ENCODE peak calls at places on chromosome 16, in nine cellular contexts. U, I, R, M, N, J, F, X and H are unnamed samples. For H3K4me1 and H3K36me3, the result is how much of the 10 kb centered on the place peaks cover.

GRCh38 chr16:66486773-66487579 is 59.9 kb downstream of the BEAN1 start:
- DNase-seq in U (peak), I (no peak), R (peak), M (peak), N (peak), J (peak), F (no peak), X (peak), H (peak)

GRCh38 chr16:67672306-67672705 is 5.7 kb downstream of the C16orf86 start:
- DNase-seq in U (no peak), I (no peak), R (no peak), M (no peak), N (no peak), J (no peak), F (no peak), X (no peak), H (no peak)

GRCh38 chr16:57087003-57087402 is 5.4 kb upstream of the CPNE2 start:
- DNase-seq in U (no peak), I (no peak), R (no peak), M (no peak), N (no peak), J (no peak), F (no peak), X (no peak), H (no peak)

GRCh38 chr16:11121909-11122692 is 133.9 kb downstream of the SOCS1 start:
- DNase-seq in U (no peak), I (no peak), R (no peak), M (no peak), N (no peak), J (peak), F (no peak), X (peak), H (no peak)

GRCh38 chr16:2838928-2839327 is 8.8 kb downstream of the ZG16B start:
- DNase-seq in U (peak), I (no peak), R (peak), M (peak), N (peak), J (peak), F (peak), X (peak), H (peak)

GRCh38 chr16:17476414-17477259 is 5.9 kb upstream of the XYLT1 start:
- DNase-seq in U (peak), I (peak), R (peak), M (peak), N (peak), J (peak), F (no peak), X (peak), H (peak)

GRCh38 chr16:23303685-23304084 is 1.6 kb downstream of the SCNN1B start:
- DNase-seq in U (no peak), I (no peak), R (no peak), M (no peak), N (no peak), J (no peak), F (no peak), X (no peak), H (no peak)

GRCh38 chr16:66335704-66336329 is 30.7 kb upstream of the CDH5 start:
- DNase-seq in U (no peak), I (no peak), R (no peak), M (peak), N (peak), J (no peak), F (no peak), X (peak), H (peak)

GRCh38 chr16:69397821-69398521 is 12.2 kb upstream of the TERF2 start:
- DNase-seq in U (peak), I (peak), R (peak), M (peak), N (peak), J (peak), F (no peak), X (peak), H (peak)

GRCh38 chr16:1002399-1003161 is 21.0 kb downstream of the SOX8 start:
- DNase-seq in U (peak), I (peak), R (peak), M (peak), N (peak), J (no peak), F (no peak), X (peak), H (peak)

GRCh38 chr16:81945665-81946064 is 65.6 kb downstream of the SDR42E1 start:
- DNase-seq in U (no peak), I (no peak), R (no peak), M (peak), N (no peak), J (no peak), F (no peak), X (no peak), H (no peak)

GRCh38 chr16:12628526-12628925 is 175.2 kb downstream of the CPPED1 start:
- DNase-seq in U (no peak), I (no peak), R (no peak), M (no peak), N (no peak), J (no peak), F (no peak), X (peak), H (no peak)

DNA sequence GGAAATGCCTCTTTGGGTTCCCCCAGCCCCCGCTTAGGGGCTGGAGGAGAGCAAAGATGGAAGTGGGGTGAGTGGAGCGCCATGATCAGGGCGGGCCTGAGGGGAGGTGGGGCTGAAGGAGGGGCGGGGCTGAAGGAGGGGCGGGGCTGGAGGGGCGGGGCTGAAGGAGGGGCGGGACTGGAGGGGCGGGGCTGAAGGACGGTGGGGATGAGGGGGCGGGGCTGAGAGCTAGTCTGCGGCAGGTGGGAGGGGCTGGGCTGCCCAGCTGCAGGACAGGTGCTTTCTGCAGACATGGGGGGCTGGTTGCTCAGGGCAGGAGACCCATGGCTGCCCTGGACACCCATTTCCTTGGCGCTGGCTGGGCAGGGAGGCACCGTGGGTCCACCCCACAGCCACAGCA is 39.1 kb upstream of the PABPN1L start:
- DNase-seq in U (no peak), I (no peak), R (no peak), M (no peak), N (no peak), J (peak), F (no peak), X (no peak), H (peak)
- H3K4me1 ChIP-seq in U (under half), I (under half), R (under half), M (under half), N (under half), J (under half), F (under half), X (under half), H (under half)

DNA sequence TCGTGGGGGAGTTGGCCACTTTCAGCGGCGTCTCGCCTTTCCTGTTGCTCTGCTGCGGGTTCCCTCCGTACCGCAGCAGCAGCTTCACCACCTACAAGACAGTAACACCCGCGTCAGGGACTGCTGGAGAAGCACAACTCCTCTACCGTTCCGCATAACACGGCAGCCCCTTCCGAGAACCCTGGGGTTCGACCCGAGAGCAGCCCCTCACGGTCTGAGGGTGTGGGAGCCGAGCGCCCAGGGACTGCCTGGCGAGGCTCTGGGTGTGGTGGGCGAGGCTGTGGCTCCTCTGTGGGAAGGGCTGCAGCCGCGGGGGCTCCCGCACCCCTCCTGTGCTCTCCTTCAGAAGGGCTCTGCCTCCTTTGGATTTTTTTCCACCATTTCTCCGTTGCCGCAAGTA is 68.6 kb downstream of the ZNF778 start:
- DNase-seq in U (no peak), I (no peak), R (no peak), M (no peak), N (no peak), J (no peak), F (no peak), X (no peak), H (no peak)
- H3K36me3 ChIP-seq in U (under half), I (half or more), R (under half), M (half or more), N (under half), J (under half), F (half or more), X (under half), H (under half)

DNA sequence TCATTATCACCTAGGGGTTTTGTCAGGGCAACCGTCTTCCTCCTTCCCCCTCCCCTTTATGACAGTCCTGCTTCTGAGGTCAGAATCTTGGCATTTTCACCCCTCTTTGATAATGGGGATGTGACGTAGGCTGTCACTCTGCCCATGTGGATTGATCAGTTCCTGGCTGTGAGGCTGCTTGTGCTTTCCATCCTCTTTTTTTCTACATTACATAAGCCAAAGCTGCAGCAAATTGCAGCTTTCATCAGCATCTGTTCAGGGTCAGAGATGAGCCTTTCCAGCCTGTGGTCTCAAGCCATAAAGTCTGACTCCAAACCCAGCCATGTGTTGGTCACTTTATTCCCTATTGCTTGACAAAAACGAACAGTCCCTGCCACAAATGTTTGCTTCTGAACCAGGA is 535.1 kb downstream of the CDH11 start:
- DNase-seq in U (no peak), I (no peak), R (no peak), M (no peak), N (peak), J (no peak), F (no peak), X (no peak), H (no peak)
- H2AFZ ChIP-seq in U (no peak), I (no peak), R (no peak), M (no peak), N (no peak), J (no peak), F (peak), X (no peak), H (no peak)

GRCh38 chr16:89352091-89352681 is 134.7 kb downstream of the ZNF778 start:
- DNase-seq in U (peak), I (no peak), R (no peak), M (no peak), N (no peak), J (no peak), F (no peak), X (no peak), H (no peak)

GRCh38 chr16:89351645-89352044 is 134.1 kb downstream of the ZNF778 start:
- DNase-seq in U (no peak), I (no peak), R (no peak), M (no peak), N (no peak), J (no peak), F (no peak), X (no peak), H (no peak)

GRCh38 chr16:89355686-89356085 is 134.7 kb downstream of the ANKRD11 start:
- DNase-seq in U (no peak), I (no peak), R (no peak), M (no peak), N (no peak), J (no peak), F (no peak), X (no peak), H (no peak)

GRCh38 chr16:89355036-89355435 is 135.3 kb downstream of the ANKRD11 start:
- DNase-seq in U (no peak), I (no peak), R (no peak), M (no peak), N (no peak), J (no peak), F (no peak), X (no peak), H (no peak)

DNA sequence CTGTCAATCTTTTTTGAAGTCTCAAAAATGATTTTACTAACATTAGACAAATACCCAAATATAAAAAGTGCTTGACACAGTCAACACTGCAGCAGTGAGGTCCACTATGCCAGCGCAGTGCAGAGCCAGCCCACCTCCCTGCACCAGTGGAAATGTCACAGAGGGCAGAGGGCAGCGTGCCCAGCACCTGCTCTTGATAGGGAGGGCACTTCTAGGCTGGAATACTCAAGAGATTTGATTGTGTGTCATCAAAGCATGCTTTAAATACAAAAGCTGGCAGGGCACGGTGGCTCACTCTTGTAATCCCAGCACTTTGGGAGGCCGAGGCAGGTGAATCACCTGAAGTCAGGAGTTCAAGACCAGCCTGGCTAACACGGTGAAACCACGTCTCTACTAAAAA is 136.0 kb downstream of the ANKRD11 start:
- DNase-seq in U (no peak), I (no peak), R (no peak), M (no peak), N (no peak), J (no peak), F (no peak), X (no peak), H (no peak)
- H3K4me1 ChIP-seq in U (under half), I (under half), R (under half), M (under half), N (under half), J (under half), F (under half), X (under half), H (under half)

DNA sequence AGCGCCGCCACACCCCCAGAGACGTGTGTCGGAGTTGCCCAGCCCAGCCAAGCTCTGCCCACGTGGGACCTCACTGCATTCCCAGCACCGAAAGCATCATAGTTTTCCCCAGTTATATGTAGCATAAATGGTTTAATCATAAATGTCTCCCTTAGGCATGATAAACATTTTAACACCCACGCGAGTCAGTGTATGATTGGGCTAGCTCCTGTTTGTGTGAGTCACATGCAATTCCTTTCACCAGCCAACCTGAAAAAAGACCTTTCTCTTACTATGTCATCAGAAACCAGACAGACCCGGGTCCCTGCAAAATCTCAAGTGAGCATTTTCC is 9.2 kb downstream of the TAF1C start:
- DNase-seq in U (peak), I (no peak), R (no peak), M (peak), N (no peak), J (no peak), F (no peak), X (no peak), H (no peak)
- H3K36me3 ChIP-seq in U (under half), I (under half), R (under half), M (under half), N (under half), J (under half), F (half or more), X (under half), H (under half)

GRCh38 chr16:55914383-55914782 is 39.2 kb upstream of the CES5A start:
- DNase-seq in U (no peak), I (no peak), R (no peak), M (no peak), N (no peak), J (no peak), F (no peak), X (no peak), H (no peak)

GRCh38 chr16:55915116-55915827 is 40.1 kb upstream of the CES5A start:
- DNase-seq in U (no peak), I (no peak), R (no peak), M (no peak), N (no peak), J (no peak), F (no peak), X (no peak), H (no peak)

GRCh38 chr16:55912022-55912421 is 36.8 kb upstream of the CES5A start:
- DNase-seq in U (no peak), I (no peak), R (no peak), M (no peak), N (no peak), J (peak), F (no peak), X (no peak), H (no peak)

GRCh38 chr16:55911616-55912015 is 36.4 kb upstream of the CES5A start:
- DNase-seq in U (no peak), I (no peak), R (no peak), M (no peak), N (no peak), J (no peak), F (no peak), X (no peak), H (no peak)

DNA sequence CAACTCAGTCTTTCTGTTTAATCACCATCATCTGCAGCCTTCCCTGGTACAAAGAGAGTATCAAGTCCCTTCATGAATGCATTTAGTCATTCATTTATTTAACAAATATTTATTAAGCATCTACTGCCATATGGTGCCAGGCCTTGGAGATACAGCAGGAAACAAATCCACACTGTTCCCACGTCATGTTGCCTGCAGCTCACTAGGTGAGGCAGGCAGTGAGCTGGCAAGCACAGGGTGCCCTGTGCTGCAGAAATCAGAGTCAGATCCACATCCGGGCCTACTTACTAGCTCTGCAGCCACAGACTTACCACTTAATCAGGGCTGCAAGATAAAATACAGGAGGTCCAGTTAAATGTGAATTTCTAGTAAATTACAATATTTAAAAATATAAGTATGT is 38.5 kb upstream of the CES5A start:
- DNase-seq in U (peak), I (no peak), R (no peak), M (no peak), N (no peak), J (peak), F (no peak), X (no peak), H (no peak)
- H2AFZ ChIP-seq in U (no peak), I (no peak), R (no peak), M (no peak), N (no peak), J (no peak), F (no peak), X (no peak), H (no peak)

DNA sequence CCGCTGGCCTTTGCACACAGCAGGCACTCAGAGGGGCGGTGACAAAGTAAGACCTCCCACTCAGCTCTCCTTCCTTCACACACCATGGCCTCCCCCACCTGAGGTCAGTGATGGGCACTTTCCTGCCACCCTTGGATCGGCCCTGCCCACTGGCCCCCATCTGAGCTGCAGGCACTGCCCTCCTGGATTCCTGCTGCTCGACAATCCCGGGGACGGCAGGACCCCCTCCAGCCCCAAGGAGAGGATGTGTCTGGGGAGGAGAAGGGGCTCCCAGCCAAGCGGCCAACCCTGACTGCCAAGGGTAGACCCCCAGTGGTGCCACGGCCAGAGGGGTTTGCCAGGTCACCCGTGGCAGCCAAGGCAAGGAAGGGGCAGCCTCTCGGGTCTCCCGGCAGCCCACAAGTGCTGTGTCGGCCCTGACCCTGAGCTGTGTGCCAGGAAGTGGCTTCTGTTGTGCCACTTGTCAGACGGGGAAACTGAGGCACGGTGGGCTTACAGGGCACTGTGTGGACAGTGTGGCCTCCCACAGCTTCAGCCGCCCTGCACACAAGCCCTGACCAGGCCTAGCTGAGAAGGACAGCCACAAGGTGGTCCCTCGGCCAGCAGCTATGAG is 22.7 kb downstream of the PIEZO1 start:
- DNase-seq in U (no peak), I (no peak), R (no peak), M (no peak), N (no peak), J (no peak), F (no peak), X (no peak), H (no peak)
- H3K4me1 ChIP-seq in U (under half), I (under half), R (under half), M (under half), N (under half), J (under half), F (under half), X (under half), H (under half)

DNA sequence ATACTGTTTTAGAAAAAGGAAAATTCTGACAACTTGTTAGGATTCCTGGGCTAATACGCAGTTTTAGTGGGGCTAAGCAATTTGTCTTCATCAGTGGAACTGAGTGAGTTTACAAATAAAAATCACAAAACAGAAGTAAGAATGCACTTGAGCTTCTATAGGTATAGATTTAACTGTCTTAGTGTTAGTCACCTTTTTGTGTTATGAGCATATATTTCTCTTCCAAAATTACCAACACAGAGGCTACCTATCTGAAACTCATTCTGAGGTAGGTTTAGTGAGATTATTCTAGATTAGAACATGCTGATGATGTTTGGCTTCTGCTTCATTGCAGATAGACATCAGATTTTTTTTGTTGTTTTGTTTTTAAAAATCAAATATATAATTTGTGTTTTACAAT is 23.2 kb downstream of the METTL9 start:
- DNase-seq in U (no peak), I (no peak), R (no peak), M (no peak), N (no peak), J (no peak), F (no peak), X (no peak), H (no peak)
- H3K36me3 ChIP-seq in U (under half), I (under half), R (under half), M (under half), N (under half), J (under half), F (half or more), X (under half), H (under half)

GRCh38 chr16:53559552-53559951 is 56.5 kb upstream of the AKTIP start:
- DNase-seq in U (no peak), I (no peak), R (no peak), M (no peak), N (no peak), J (no peak), F (no peak), X (no peak), H (no peak)
- H2AFZ ChIP-seq in U (no peak), I (no peak), R (no peak), M (no peak), N (no peak), J (no peak), F (peak), X (no peak), H (no peak)